ENCODE peak calls at places on chromosomes 16 and 17, in five cellular contexts. W, X, N, T and O are unnamed samples.

GRCh38 chr17:11935734-11936406 is 61.4 kb downstream of the ZNF18 start:
- DNase-seq in T (peak), W (peak), X (no peak), N (peak), O (no peak)

GRCh38 chr16:21697032-21697431 is 33.3 kb downstream of the OTOA start:
- DNase-seq in T (no peak), X (no peak), W (no peak), N (no peak), O (no peak)

GRCh38 chr16:4637501-4638166 is 13.0 kb downstream of the MGRN1 start:
- DNase-seq in N (no peak), T (no peak), W (no peak), X (no peak), O (no peak)

GRCh38 chr16:79571753-79572544 is 28.6 kb downstream of the MAF start:
- DNase-seq in N (no peak), X (no peak), T (no peak), W (no peak), O (no peak)

GRCh38 chr17:46851029-46851741 is at the start of gene WNT9B:
- DNase-seq in X (no peak), T (no peak), N (no peak), W (no peak), O (no peak)

GRCh38 chr17:68599873-68600122 is 1.4 kb downstream of the FAM20A start:
- DNase-seq in W (no peak), T (no peak), N (no peak), X (no peak), O (no peak)

GRCh38 chr17:17549732-17550366 is 41.7 kb downstream of the PEMT start:
- DNase-seq in X (no peak), N (no peak), T (no peak), W (no peak), O (no peak)

GRCh38 chr16:11725457-11725856 is 17.2 kb downstream of the TXNDC11 start:
- DNase-seq in T (no peak), X (no peak), W (no peak), N (no peak), O (no peak)

GRCh38 chr17:17774009-17774881 is 62.5 kb downstream of the SREBF1 start:
- DNase-seq in N (peak), X (no peak), T (peak), W (no peak), O (peak)

GRCh38 chr16:22664561-22664997 is 149.4 kb upstream of the HS3ST2 start:
- DNase-seq in W (no peak), X (no peak), T (no peak), N (no peak), O (no peak)

GRCh38 chr16:81618661-81619060 is 160.4 kb upstream of the PLCG2 start:
- DNase-seq in T (no peak), N (no peak), X (no peak), W (no peak), O (peak)

GRCh38 chr17:76272541-76273434 is 7.6 kb downstream of the UBALD2 start:
- DNase-seq in T (no peak), W (no peak), X (no peak), N (no peak), O (no peak)

GRCh38 chr17:12328204-12328603 is 307.5 kb downstream of the MAP2K4 start:
- DNase-seq in W (no peak), T (no peak), X (no peak), N (no peak), O (no peak)

GRCh38 chr16:30841332-30841731 is 52.5 kb downstream of the BCL7C start:
- DNase-seq in W (no peak), T (no peak), N (no peak), X (no peak), O (no peak)

GRCh38 chr17:4150106-4150505 is 7.1 kb downstream of the CYB5D2 start:
- DNase-seq in N (no peak), T (no peak), X (no peak), W (no peak), O (no peak)

GRCh38 chr16:2500937-2501750 is 12.6 kb upstream of the ATP6V0C start:
- DNase-seq in N (peak), W (peak), T (peak), X (peak), O (peak)

GRCh38 chr17:48048321-48049140 is at the start of gene NFE2L1:
- DNase-seq in X (peak), N (peak), W (peak), T (peak), O (peak)

GRCh38 chr16:57276596-57276995 is 7.9 kb downstream of the PLLP start:
- DNase-seq in T (peak), X (no peak), W (no peak), N (no peak), O (no peak)

GRCh38 chr17:17139972-17140589 is 66.1 kb downstream of the PLD6 start:
- DNase-seq in T (no peak), W (no peak), N (peak), X (no peak), O (no peak)

GRCh38 chr17:10210151-10210574 is 11.8 kb upstream of the GAS7 start:
- DNase-seq in N (no peak), T (peak), X (no peak), W (no peak), O (no peak)

GRCh38 chr16:56352351-56353053 is 72.8 kb downstream of the AMFR start:
- DNase-seq in W (no peak), N (no peak), T (no peak), X (no peak), O (no peak)

GRCh38 chr17:67993998-67994361 is 2.3 kb downstream of the C17orf58 start:
- DNase-seq in N (no peak), W (no peak), X (no peak), T (peak), O (no peak)

GRCh38 chr16:57959121-57959520 is 11.8 kb downstream of the CNGB1 start:
- DNase-seq in W (no peak), N (no peak), T (no peak), X (no peak), O (no peak)

GRCh38 chr16:3020604-3021448 is 658 bp downstream of the TNFRSF12A start:
- DNase-seq in W (peak), N (peak), T (peak), X (peak), O (no peak)

GRCh38 chr16:81489547-81490267 is 45.1 kb downstream of the CMIP start:
- DNase-seq in W (no peak), X (no peak), T (no peak), N (peak), O (no peak)

GRCh38 chr16:77599793-77600415 is 122.4 kb upstream of the NUDT7 start:
- DNase-seq in W (peak), N (no peak), X (no peak), T (peak), O (no peak)

GRCh38 chr17:6787081-6787693 is 11.2 kb downstream of the FBXO39 start:
- DNase-seq in T (peak), W (no peak), X (no peak), N (no peak), O (no peak)

GRCh38 chr16:1502092-1503004 is 9.2 kb downstream of the TELO2 start:
- DNase-seq in N (peak), W (no peak), X (no peak), T (no peak), O (no peak)

GRCh38 chr16:81431554-81432353 is 12.9 kb upstream of the CMIP start:
- DNase-seq in W (no peak), T (peak), N (no peak), X (no peak), O (no peak)

GRCh38 chr17:72640415-72641165 is 451.9 kb downstream of the SLC39A11 start:
- DNase-seq in N (no peak), W (no peak), T (peak), X (no peak), O (no peak)

GRCh38 chr16:15509593-15510520 is 75.5 kb downstream of the BMERB1 start:
- DNase-seq in W (no peak), T (peak), N (no peak), X (no peak), O (no peak)

GRCh38 chr16:1140582-1140981 is 12.3 kb upstream of the CACNA1H start:
- DNase-seq in N (no peak), X (no peak), W (no peak), T (no peak), O (no peak)

GRCh38 chr17:17150450-17150804 is 55.7 kb downstream of the PLD6 start:
- DNase-seq in N (no peak), W (no peak), X (no peak), T (no peak), O (no peak)

GRCh38 chr17:75152971-75153853 is 1.1 kb downstream of the JPT1 start:
- DNase-seq in W (peak), N (no peak), T (peak), X (no peak), O (no peak)

GRCh38 chr16:48101069-48101674 is 54.6 kb downstream of the ABCC12 start:
- DNase-seq in N (no peak), X (no peak), W (no peak), T (no peak), O (no peak)

GRCh38 chr16:75927824-75928223 is 201.5 kb upstream of the CPHXL start:
- DNase-seq in W (no peak), X (no peak), T (no peak), N (no peak), O (no peak)

GRCh38 chr17:61139219-61139618 is 260.4 kb upstream of the TBX2 start:
- DNase-seq in W (no peak), X (no peak), N (no peak), T (peak), O (no peak)

GRCh38 chr16:2799852-2800226 is 1.6 kb downstream of the PRSS41 start:
- DNase-seq in W (no peak), N (no peak), T (no peak), X (no peak), O (no peak)

GRCh38 chr16:66742409-66742808 is 9.0 kb downstream of the DYNC1LI2 start:
- DNase-seq in N (no peak), X (no peak), T (peak), W (no peak), O (no peak)
- H3K27ac ChIP-seq in N (peak), X (peak), T (no peak), W (peak), O (peak)

DNA sequence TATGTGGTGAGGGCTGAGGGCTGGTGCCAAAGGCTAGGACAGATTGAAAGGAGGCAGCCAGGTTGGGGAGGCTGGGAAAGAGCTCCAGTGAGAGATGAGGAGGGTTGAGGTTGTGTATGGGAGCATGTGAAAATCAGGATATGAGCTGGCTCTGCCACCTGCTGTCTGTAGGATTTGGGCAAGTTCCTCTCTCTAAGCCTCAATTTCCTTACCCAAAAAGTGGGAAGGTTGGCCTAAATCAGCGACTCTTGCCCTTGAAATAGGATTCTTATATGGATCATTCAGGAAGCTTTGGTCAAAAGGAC is 6.1 kb upstream of the CCL1 start:
- DNase-seq in W (no peak), N (no peak), T (no peak), X (no peak), O (no peak)
- H3K27ac ChIP-seq in W (no peak), N (no peak), T (no peak), X (no peak), O (no peak)

GRCh38 chr17:1625053-1625452 is 3.6 kb downstream of the SLC43A2 start:
- DNase-seq in W (no peak), T (no peak), N (no peak), X (no peak), O (no peak)
- H3K27ac ChIP-seq in W (no peak), T (no peak), N (no peak), X (no peak), O (no peak)

GRCh38 chr17:45276031-45276430 is 14.1 kb upstream of the SPATA32 start:
- DNase-seq in W (no peak), N (no peak), T (peak), X (no peak), O (no peak)
- H3K27ac ChIP-seq in W (peak), N (peak), T (no peak), X (no peak), O (no peak)

GRCh38 chr16:87950765-87951549 is at the start of gene BANP:
- DNase-seq in X (peak), N (peak), W (peak), T (peak), O (peak)

GRCh38 chr16:87947356-87948118 is 3.7 kb upstream of the BANP start:
- DNase-seq in X (no peak), N (no peak), W (no peak), T (no peak), O (no peak)

GRCh38 chr16:87948735-87949070 is 2.5 kb upstream of the BANP start:
- DNase-seq in N (no peak), X (no peak), W (no peak), T (no peak), O (no peak)

GRCh38 chr16:87948119-87948545 is 3.1 kb upstream of the BANP start:
- DNase-seq in W (no peak), N (no peak), T (no peak), X (no peak), O (no peak)

GRCh38 chr16:87949071-87949744 is 2.0 kb upstream of the BANP start:
- DNase-seq in N (no peak), X (no peak), T (no peak), W (no peak), O (no peak)
- H3K27ac ChIP-seq in N (no peak), X (no peak), T (no peak), W (no peak), O (no peak)

GRCh38 chr17:40346768-40347154 is 17.8 kb downstream of the GJD3 start:
- DNase-seq in T (no peak), N (no peak), X (no peak), W (no peak), O (no peak)
- H3K27ac ChIP-seq in T (peak), N (peak), X (peak), W (peak), O (peak)

GRCh38 chr17:82199496-82199895 is 13.1 kb downstream of the CCDC57 start:
- DNase-seq in W (no peak), T (no peak), X (no peak), N (no peak), O (no peak)
- H3K27ac ChIP-seq in W (no peak), T (no peak), X (no peak), N (no peak), O (no peak)